ENCODE peak calls at places on chromosomes 16 and 17, in four cellular contexts. H, O, E and F are unnamed samples.

GRCh38 chr16:56708418-56708817 is 21.5 kb upstream of the NUP93 start:
- DNase-seq in H (no peak), O (no peak), E (peak; percentile 20), F (no peak)

GRCh38 chr17:81403040-81403467 is 7.8 kb downstream of the BAHCC1 start:
- DNase-seq in H (no peak), O (no peak), E (no peak), F (no peak)

GRCh38 chr16:3328643-3329042 is 23.3 kb downstream of the ZNF75A start:
- DNase-seq in H (no peak), O (no peak), E (no peak), F (no peak)

GRCh38 chr17:80005360-80006338 is 30.0 kb downstream of the TBC1D16 start:
- DNase-seq in H (no peak), O (peak; percentile 67), E (no peak), F (peak; percentile 28)

GRCh38 chr17:33291248-33292183 is 1.6 kb downstream of the ASIC2 start:
- DNase-seq in H (peak; percentile 8), O (peak; percentile 69), E (no peak), F (no peak)

GRCh38 chr16:66486773-66487579 is 59.9 kb downstream of the BEAN1 start:
- DNase-seq in H (peak; percentile 80), O (peak; percentile 80), E (no peak), F (peak; percentile 76)

GRCh38 chr16:80440691-80441090 is 100.1 kb upstream of the DYNLRB2 start:
- DNase-seq in H (no peak), O (no peak), E (no peak), F (no peak)

GRCh38 chr16:85690469-85691064 is 1.8 kb upstream of the GINS2 start:
- DNase-seq in H (no peak), O (no peak), E (no peak), F (peak; percentile 32)

GRCh38 chr16:19705843-19706242 is 12.2 kb downstream of the KNOP1 start:
- DNase-seq in H (no peak), O (no peak), E (no peak), F (no peak)

GRCh38 chr17:61444075-61444474 is 8.1 kb upstream of the TBX4 start:
- DNase-seq in H (no peak), O (no peak), E (no peak), F (no peak)

GRCh38 chr17:82193520-82194236 is 19.0 kb downstream of the CCDC57 start:
- DNase-seq in H (no peak), O (no peak), E (no peak), F (no peak)

GRCh38 chr17:12256380-12256995 is 235.8 kb downstream of the MAP2K4 start:
- DNase-seq in H (peak; percentile 65), O (peak; percentile 75), E (no peak), F (peak; percentile 37)

GRCh38 chr16:87727346-87727745 is 38.4 kb downstream of the KLHDC4 start:
- DNase-seq in H (no peak), O (no peak), E (no peak), F (no peak)